ENCODE peak calls at places on chromosomes 2 and 18, in eight cellular contexts. U is T-helper 1 cell, W is fibroblast of the conjunctiva, S is HCT116, F is astrocyte of the spinal cord, L is WTC11, V is lung, M is mammary epithelial cell. Y is an unnamed sample.

GRCh38 chr2:99140860-99141109 is 722 bp upstream of the C2orf15 start:
- DNase-seq in U (no peak), W (no peak), S (peak), F (no peak), L (no peak), V (no peak), M (no peak), Y (no peak)

GRCh38 chr2:3465844-3466481 is 53.4 kb downstream of the ADI1 start:
- DNase-seq in U (no peak), W (peak), S (no peak), F (peak), L (no peak), V (no peak), M (peak), Y (no peak)

GRCh38 chr2:75290600-75291140 is 91.3 kb upstream of the TACR1 start:
- DNase-seq in U (no peak), W (no peak), S (no peak), F (peak), L (no peak), V (no peak), M (no peak), Y (no peak)

GRCh38 chr2:102096103-102096502 is 46.4 kb upstream of the IL1R1 start:
- DNase-seq in U (no peak), W (no peak), S (no peak), F (no peak), L (no peak), V (no peak), M (no peak), Y (no peak)

GRCh38 chr2:143823856-143824255 is 694.6 kb downstream of the ARHGAP15 start:
- DNase-seq in U (no peak), W (no peak), S (no peak), F (no peak), L (no peak), V (no peak), M (no peak), Y (no peak)

GRCh38 chr2:126720647-126721046 is 64.7 kb downstream of the GYPC start:
- DNase-seq in U (no peak), W (no peak), S (no peak), F (no peak), L (no peak), V (peak), M (no peak), Y (no peak)

GRCh38 chr2:181130686-181131085 is 150.3 kb downstream of the UBE2E3 start:
- DNase-seq in U (no peak), W (no peak), S (no peak), F (no peak), L (no peak), V (no peak), M (no peak), Y (no peak)

GRCh38 chr2:101699191-101699938 is 1.9 kb downstream of the MAP4K4 start:
- DNase-seq in U (peak), W (no peak), S (no peak), F (peak), L (no peak), V (no peak), M (no peak), Y (peak)

GRCh38 chr18:10041180-10041579 is 127.4 kb downstream of the VAPA start:
- DNase-seq in U (no peak), W (no peak), S (no peak), F (peak), L (no peak), V (no peak), M (no peak), Y (no peak)

GRCh38 chr18:31723639-31723997 is 37.1 kb downstream of the SLC25A52 start:
- DNase-seq in U (no peak), W (no peak), S (no peak), F (no peak), L (no peak), V (no peak), M (no peak), Y (no peak)

GRCh38 chr2:129318581-129319421 is 660.7 kb upstream of the RAB6C start:
- DNase-seq in U (no peak), W (no peak), S (no peak), F (no peak), L (peak), V (no peak), M (no peak), Y (no peak)

GRCh38 chr18:74511823-74512222 is 15.7 kb downstream of the CNDP2 start:
- DNase-seq in U (no peak), W (no peak), S (no peak), F (no peak), L (no peak), V (no peak), M (no peak), Y (no peak)

GRCh38 chr2:20438334-20439192 is 8.3 kb upstream of the RHOB start:
- DNase-seq in U (no peak), W (peak), S (no peak), F (peak), L (no peak), V (no peak), M (peak), Y (no peak)

GRCh38 chr2:53498210-53498609 is 269.4 kb upstream of the CHAC2 start:
- DNase-seq in U (no peak), W (peak), S (no peak), F (peak), L (no peak), V (peak), M (no peak), Y (no peak)

GRCh38 chr2:197571622-197572271 is 55.9 kb downstream of the MOB4 start:
- DNase-seq in U (no peak), W (peak), S (no peak), F (no peak), L (no peak), V (no peak), M (no peak), Y (no peak)

GRCh38 chr2:159185401-159186130 is 100.9 kb downstream of the WDSUB1 start:
- DNase-seq in U (no peak), W (no peak), S (peak), F (peak), L (no peak), V (no peak), M (no peak), Y (no peak)

GRCh38 chr2:157229572-157229971 is 27.9 kb upstream of the GALNT5 start:
- DNase-seq in U (no peak), W (peak), S (no peak), F (peak), L (no peak), V (no peak), M (peak), Y (no peak)

GRCh38 chr2:168030862-168031624 is 216.4 kb downstream of the STK39 start:
- DNase-seq in U (no peak), W (peak), S (no peak), F (peak), L (no peak), V (no peak), M (peak), Y (no peak)

GRCh38 chr2:25851740-25852503 is 26.4 kb downstream of the ASXL2 start:
- DNase-seq in U (peak), W (peak), S (peak), F (peak), L (no peak), V (no peak), M (peak), Y (peak)

GRCh38 chr2:71379086-71379485 is 47.5 kb downstream of the ZNF638 start:
- DNase-seq in U (no peak), W (peak), S (peak), F (peak), L (no peak), V (no peak), M (peak), Y (no peak)

GRCh38 chr2:227862741-227863588 is 8.5 kb upstream of the DAW1 start:
- DNase-seq in U (no peak), W (peak), S (peak), F (peak), L (no peak), V (no peak), M (peak), Y (no peak)

GRCh38 chr18:31553800-31554199 is 37.9 kb upstream of the TTR start:
- DNase-seq in U (no peak), W (no peak), S (peak), F (no peak), L (no peak), V (no peak), M (no peak), Y (no peak)

GRCh38 chr2:212953170-212953920 is 198.1 kb downstream of the IKZF2 start:
- DNase-seq in U (no peak), W (no peak), S (no peak), F (no peak), L (no peak), V (no peak), M (no peak), Y (peak)

GRCh38 chr18:79749251-79750191 is 48.2 kb upstream of the KCNG2 start:
- DNase-seq in U (no peak), W (no peak), S (no peak), F (no peak), L (no peak), V (no peak), M (no peak), Y (no peak)

GRCh38 chr18:33440011-33440383 is 524 bp downstream of the CCDC178 start:
- DNase-seq in U (no peak), W (peak), S (no peak), F (peak), L (peak), V (no peak), M (peak), Y (no peak)

GRCh38 chr18:42192251-42193248 is 237.5 kb downstream of the PIK3C3 start:
- DNase-seq in U (no peak), W (no peak), S (no peak), F (peak), L (no peak), V (no peak), M (peak), Y (no peak)

GRCh38 chr2:101125374-101125773 is 25.8 kb downstream of the TBC1D8 start:
- DNase-seq in U (no peak), W (no peak), S (peak), F (no peak), L (no peak), V (no peak), M (peak), Y (no peak)

GRCh38 chr2:3126686-3127278 is 250.8 kb downstream of the EIPR1 start:
- DNase-seq in U (no peak), W (no peak), S (no peak), F (no peak), L (no peak), V (no peak), M (no peak), Y (no peak)

GRCh38 chr2:166917433-166917832 is 29.2 kb downstream of the XIRP2 start:
- DNase-seq in U (no peak), W (no peak), S (no peak), F (peak), L (no peak), V (no peak), M (no peak), Y (no peak)

GRCh38 chr2:218387369-218388194 is 5.5 kb downstream of the SLC11A1 start:
- DNase-seq in U (no peak), W (no peak), S (no peak), F (peak), L (peak), V (peak), M (no peak), Y (no peak)

GRCh38 chr18:11387880-11388279 is 221.5 kb upstream of the SLC35G4 start:
- DNase-seq in U (no peak), W (no peak), S (peak), F (no peak), L (peak), V (peak), M (peak), Y (no peak)

GRCh38 chr2:32495139-32495538 is 132.7 kb upstream of the TTC27 start:
- DNase-seq in U (no peak), W (no peak), S (no peak), F (peak), L (no peak), V (no peak), M (no peak), Y (no peak)

GRCh38 chr2:41313082-41313481 is 734.7 kb upstream of the PKDCC start:
- DNase-seq in U (no peak), W (no peak), S (no peak), F (no peak), L (no peak), V (no peak), M (no peak), Y (no peak)

GRCh38 chr18:9707381-9708056 is 582 bp upstream of the RAB31 start:
- DNase-seq in U (no peak), W (no peak), S (no peak), F (peak), L (no peak), V (no peak), M (no peak), Y (no peak)

GRCh38 chr2:25165992-25166618 is 2.3 kb downstream of the POMC start:
- DNase-seq in U (no peak), W (no peak), S (peak), F (no peak), L (peak), V (no peak), M (no peak), Y (peak)

GRCh38 chr2:105378276-105378840 is 20.5 kb downstream of the FHL2 start:
- DNase-seq in U (no peak), W (no peak), S (no peak), F (no peak), L (no peak), V (no peak), M (peak), Y (no peak)

GRCh38 chr2:47088371-47089082 is 66.6 kb downstream of the STPG4 start:
- DNase-seq in U (no peak), W (no peak), S (no peak), F (peak), L (no peak), V (no peak), M (peak), Y (no peak)

GRCh38 chr2:160257015-160257741 is 57.1 kb upstream of the ITGB6 start:
- DNase-seq in U (no peak), W (no peak), S (no peak), F (no peak), L (no peak), V (no peak), M (no peak), Y (no peak)

GRCh38 chr18:11251891-11252270 is 102.5 kb upstream of the PIEZO2 start:
- DNase-seq in U (no peak), W (no peak), S (no peak), F (peak), L (no peak), V (no peak), M (no peak), Y (peak)

GRCh38 chr2:202965810-202966454 is 48.7 kb upstream of the NBEAL1 start:
- DNase-seq in U (no peak), W (peak), S (peak), F (peak), L (no peak), V (no peak), M (peak), Y (peak)